ENCODE peak calls at places on chromosome 1, in ten cellular contexts. H, T, E, P, F, L, C, S, A and M are unnamed samples.

GRCh38 chr1:35047188-35047858 is 15.6 kb upstream of the ZMYM6 start:
- DNase-seq in H (no peak), T (peak), E (no peak), P (peak), F (no peak), L (peak), C (no peak), S (no peak), A (no peak), M (no peak)

GRCh38 chr1:30518696-30519095 is 204.7 kb downstream of the MATN1 start:
- DNase-seq in H (no peak), T (no peak), E (no peak), P (no peak), F (no peak), L (no peak), C (no peak), S (no peak), A (no peak), M (no peak)

GRCh38 chr1:221776495-221777413 is 34.9 kb upstream of the DUSP10 start:
- DNase-seq in H (no peak), T (no peak), E (no peak), P (no peak), F (no peak), L (no peak), C (no peak), S (no peak), A (no peak), M (peak)

GRCh38 chr1:161792740-161793139 is 26.6 kb downstream of the ATF6 start:
- DNase-seq in H (peak), T (peak), E (no peak), P (peak), F (peak), L (no peak), C (no peak), S (no peak), A (no peak), M (peak)

GRCh38 chr1:107138166-107138565 is 2.7 kb upstream of the NTNG1 start:
- DNase-seq in H (no peak), T (no peak), E (no peak), P (no peak), F (no peak), L (no peak), C (no peak), S (no peak), A (no peak), M (no peak)

GRCh38 chr1:37858931-37859506 is 373 bp downstream of the MTF1 start:
- DNase-seq in H (peak), T (peak), E (peak), P (no peak), F (peak), L (no peak), C (no peak), S (no peak), A (no peak), M (no peak)

GRCh38 chr1:219774386-219774785 is 154.0 kb downstream of the SLC30A10 start:
- DNase-seq in H (no peak), T (no peak), E (no peak), P (no peak), F (no peak), L (no peak), C (no peak), S (no peak), A (no peak), M (no peak)

GRCh38 chr1:100391675-100392074 is 39.4 kb downstream of the CDC14A start:
- DNase-seq in H (no peak), T (no peak), E (no peak), P (no peak), F (peak), L (no peak), C (no peak), S (no peak), A (no peak), M (no peak)